ENCODE peak calls at places on chromosomes 13 and 19, in seven cellular contexts. One of them, this sample, is unnamed.

GRCh38 chr13:33251131-33251629 is 34.4 kb downstream of the STARD13 start:
- DNase-seq in HT-29: no peak
- DNase-seq in Right ventricle myocardium superior: no peak
- DNase-seq in AML-193: no peak
- DNase-seq in esophagus muscularis mucosa: no peak
- DNase-seq in stimulated activated CD4-positive, alpha-beta T cell treated with anti-CD3 and anti-CD28 coated beads, TNF-alpha, amount 100 ng/mL, for 4 hours: no peak
- DNase-seq in AG04449: peak
- DNase-seq in this sample: no peak

GRCh38 chr19:44005968-44006367 is 3.2 kb downstream of the ZNF230 start:
- DNase-seq in HT-29: no peak
- DNase-seq in Right ventricle myocardium superior: no peak
- DNase-seq in AML-193: peak
- DNase-seq in esophagus muscularis mucosa: no peak
- DNase-seq in stimulated activated CD4-positive, alpha-beta T cell treated with anti-CD3 and anti-CD28 coated beads, TNF-alpha, amount 100 ng/mL, for 4 hours: no peak
- DNase-seq in AG04449: no peak
- DNase-seq in this sample: no peak

GRCh38 chr19:3823345-3823704 is 37.1 kb upstream of the MATK start:
- DNase-seq in HT-29: no peak
- DNase-seq in Right ventricle myocardium superior: no peak
- DNase-seq in AML-193: no peak
- DNase-seq in esophagus muscularis mucosa: no peak
- DNase-seq in stimulated activated CD4-positive, alpha-beta T cell treated with anti-CD3 and anti-CD28 coated beads, TNF-alpha, amount 100 ng/mL, for 4 hours: no peak
- DNase-seq in AG04449: no peak
- DNase-seq in this sample: no peak

GRCh38 chr13:113596321-113597200 is 12.0 kb downstream of the TFDP1 start:
- DNase-seq in HT-29: no peak
- DNase-seq in Right ventricle myocardium superior: no peak
- DNase-seq in AML-193: no peak
- DNase-seq in esophagus muscularis mucosa: no peak
- DNase-seq in stimulated activated CD4-positive, alpha-beta T cell treated with anti-CD3 and anti-CD28 coated beads, TNF-alpha, amount 100 ng/mL, for 4 hours: no peak
- DNase-seq in AG04449: no peak
- DNase-seq in this sample: no peak

GRCh38 chr19:33406521-33407139 is 33.1 kb downstream of the CEBPG start:
- DNase-seq in HT-29: peak
- DNase-seq in Right ventricle myocardium superior: peak
- DNase-seq in AML-193: peak
- DNase-seq in esophagus muscularis mucosa: peak
- DNase-seq in stimulated activated CD4-positive, alpha-beta T cell treated with anti-CD3 and anti-CD28 coated beads, TNF-alpha, amount 100 ng/mL, for 4 hours: peak
- DNase-seq in AG04449: no peak
- DNase-seq in this sample: peak

GRCh38 chr13:37481858-37482227 is 116.7 kb downstream of the POSTN start:
- DNase-seq in HT-29: no peak
- DNase-seq in Right ventricle myocardium superior: no peak
- DNase-seq in AML-193: no peak
- DNase-seq in esophagus muscularis mucosa: no peak
- DNase-seq in stimulated activated CD4-positive, alpha-beta T cell treated with anti-CD3 and anti-CD28 coated beads, TNF-alpha, amount 100 ng/mL, for 4 hours: no peak
- DNase-seq in AG04449: no peak
- DNase-seq in this sample: no peak

GRCh38 chr13:78826312-78826711 is 167.4 kb upstream of the OBI1 start:
- DNase-seq in HT-29: no peak
- DNase-seq in Right ventricle myocardium superior: no peak
- DNase-seq in AML-193: no peak
- DNase-seq in esophagus muscularis mucosa: no peak
- DNase-seq in stimulated activated CD4-positive, alpha-beta T cell treated with anti-CD3 and anti-CD28 coated beads, TNF-alpha, amount 100 ng/mL, for 4 hours: no peak
- DNase-seq in AG04449: no peak
- DNase-seq in this sample: no peak

GRCh38 chr13:30119476-30119875 is 187.9 kb downstream of the KATNAL1 start:
- DNase-seq in HT-29: no peak
- DNase-seq in Right ventricle myocardium superior: no peak
- DNase-seq in AML-193: no peak
- DNase-seq in esophagus muscularis mucosa: no peak
- DNase-seq in stimulated activated CD4-positive, alpha-beta T cell treated with anti-CD3 and anti-CD28 coated beads, TNF-alpha, amount 100 ng/mL, for 4 hours: no peak
- DNase-seq in AG04449: peak
- DNase-seq in this sample: no peak

GRCh38 chr13:59356607-59357006 is 807.1 kb downstream of the DIAPH3 start:
- DNase-seq in HT-29: no peak
- DNase-seq in Right ventricle myocardium superior: peak
- DNase-seq in AML-193: peak
- DNase-seq in esophagus muscularis mucosa: no peak
- DNase-seq in stimulated activated CD4-positive, alpha-beta T cell treated with anti-CD3 and anti-CD28 coated beads, TNF-alpha, amount 100 ng/mL, for 4 hours: no peak
- DNase-seq in AG04449: no peak
- DNase-seq in this sample: no peak

GRCh38 chr13:113116206-113116800 is 6.3 kb upstream of the F10 start:
- DNase-seq in HT-29: no peak
- DNase-seq in Right ventricle myocardium superior: no peak
- DNase-seq in AML-193: no peak
- DNase-seq in esophagus muscularis mucosa: no peak
- DNase-seq in stimulated activated CD4-positive, alpha-beta T cell treated with anti-CD3 and anti-CD28 coated beads, TNF-alpha, amount 100 ng/mL, for 4 hours: no peak
- DNase-seq in AG04449: no peak
- DNase-seq in this sample: no peak

GRCh38 chr19:29927944-29928669 is 13.9 kb upstream of the URI1 start:
- DNase-seq in HT-29: no peak
- DNase-seq in Right ventricle myocardium superior: no peak
- DNase-seq in AML-193: no peak
- DNase-seq in esophagus muscularis mucosa: no peak
- DNase-seq in stimulated activated CD4-positive, alpha-beta T cell treated with anti-CD3 and anti-CD28 coated beads, TNF-alpha, amount 100 ng/mL, for 4 hours: no peak
- DNase-seq in AG04449: no peak
- DNase-seq in this sample: no peak

GRCh38 chr13:48055712-48056111 is 18.2 kb downstream of the NUDT15 start:
- DNase-seq in HT-29: no peak
- DNase-seq in Right ventricle myocardium superior: no peak
- DNase-seq in AML-193: no peak
- DNase-seq in esophagus muscularis mucosa: no peak
- DNase-seq in stimulated activated CD4-positive, alpha-beta T cell treated with anti-CD3 and anti-CD28 coated beads, TNF-alpha, amount 100 ng/mL, for 4 hours: no peak
- DNase-seq in AG04449: no peak
- DNase-seq in this sample: no peak

GRCh38 chr13:45055902-45056648 is 64.2 kb upstream of the GTF2F2 start:
- DNase-seq in HT-29: peak
- DNase-seq in Right ventricle myocardium superior: no peak
- DNase-seq in AML-193: no peak
- DNase-seq in esophagus muscularis mucosa: no peak
- DNase-seq in stimulated activated CD4-positive, alpha-beta T cell treated with anti-CD3 and anti-CD28 coated beads, TNF-alpha, amount 100 ng/mL, for 4 hours: no peak
- DNase-seq in AG04449: no peak
- DNase-seq in this sample: no peak

GRCh38 chr13:99013951-99014350 is 36.1 kb upstream of the DOCK9 start:
- DNase-seq in HT-29: no peak
- DNase-seq in Right ventricle myocardium superior: no peak
- DNase-seq in AML-193: no peak
- DNase-seq in esophagus muscularis mucosa: no peak
- DNase-seq in stimulated activated CD4-positive, alpha-beta T cell treated with anti-CD3 and anti-CD28 coated beads, TNF-alpha, amount 100 ng/mL, for 4 hours: no peak
- DNase-seq in AG04449: no peak
- DNase-seq in this sample: no peak

GRCh38 chr19:49282184-49282583 is 42.8 kb downstream of the SLC6A16 start:
- DNase-seq in HT-29: no peak
- DNase-seq in Right ventricle myocardium superior: no peak
- DNase-seq in AML-193: no peak
- DNase-seq in esophagus muscularis mucosa: no peak
- DNase-seq in stimulated activated CD4-positive, alpha-beta T cell treated with anti-CD3 and anti-CD28 coated beads, TNF-alpha, amount 100 ng/mL, for 4 hours: no peak
- DNase-seq in AG04449: no peak
- DNase-seq in this sample: no peak

GRCh38 chr19:5112175-5112574 is 143.3 kb downstream of the KDM4B start:
- DNase-seq in HT-29: no peak
- DNase-seq in Right ventricle myocardium superior: no peak
- DNase-seq in AML-193: no peak
- DNase-seq in esophagus muscularis mucosa: no peak
- DNase-seq in stimulated activated CD4-positive, alpha-beta T cell treated with anti-CD3 and anti-CD28 coated beads, TNF-alpha, amount 100 ng/mL, for 4 hours: no peak
- DNase-seq in AG04449: no peak
- DNase-seq in this sample: no peak

GRCh38 chr19:55643003-55643732 is at the start of gene ZNF581:
- DNase-seq in HT-29: peak
- DNase-seq in Right ventricle myocardium superior: peak
- DNase-seq in AML-193: peak
- DNase-seq in esophagus muscularis mucosa: no peak
- DNase-seq in stimulated activated CD4-positive, alpha-beta T cell treated with anti-CD3 and anti-CD28 coated beads, TNF-alpha, amount 100 ng/mL, for 4 hours: peak
- DNase-seq in AG04449: no peak
- DNase-seq in this sample: peak

GRCh38 chr13:46964789-46965527 is 68.1 kb upstream of the HTR2A start:
- DNase-seq in HT-29: peak
- DNase-seq in Right ventricle myocardium superior: no peak
- DNase-seq in AML-193: no peak
- DNase-seq in esophagus muscularis mucosa: no peak
- DNase-seq in stimulated activated CD4-positive, alpha-beta T cell treated with anti-CD3 and anti-CD28 coated beads, TNF-alpha, amount 100 ng/mL, for 4 hours: no peak
- DNase-seq in AG04449: no peak
- DNase-seq in this sample: no peak

GRCh38 chr13:39603424-39603947 is 493 bp upstream of the LHFPL6 start:
- DNase-seq in HT-29: no peak
- DNase-seq in Right ventricle myocardium superior: peak
- DNase-seq in AML-193: no peak
- DNase-seq in esophagus muscularis mucosa: no peak
- DNase-seq in stimulated activated CD4-positive, alpha-beta T cell treated with anti-CD3 and anti-CD28 coated beads, TNF-alpha, amount 100 ng/mL, for 4 hours: no peak
- DNase-seq in AG04449: no peak
- DNase-seq in this sample: no peak

GRCh38 chr13:21683034-21683733 is 12.3 kb downstream of the FGF9 start:
- DNase-seq in HT-29: no peak
- DNase-seq in Right ventricle myocardium superior: no peak
- DNase-seq in AML-193: no peak
- DNase-seq in esophagus muscularis mucosa: no peak
- DNase-seq in stimulated activated CD4-positive, alpha-beta T cell treated with anti-CD3 and anti-CD28 coated beads, TNF-alpha, amount 100 ng/mL, for 4 hours: no peak
- DNase-seq in AG04449: no peak
- DNase-seq in this sample: no peak

GRCh38 chr19:41998246-41999020 is 4.4 kb upstream of the ATP1A3 start:
- DNase-seq in HT-29: no peak
- DNase-seq in Right ventricle myocardium superior: peak
- DNase-seq in AML-193: no peak
- DNase-seq in esophagus muscularis mucosa: no peak
- DNase-seq in stimulated activated CD4-positive, alpha-beta T cell treated with anti-CD3 and anti-CD28 coated beads, TNF-alpha, amount 100 ng/mL, for 4 hours: no peak
- DNase-seq in AG04449: no peak
- DNase-seq in this sample: no peak

GRCh38 chr19:9885077-9885552 is 50.0 kb downstream of the PIN1 start:
- DNase-seq in HT-29: no peak
- DNase-seq in Right ventricle myocardium superior: peak
- DNase-seq in AML-193: no peak
- DNase-seq in esophagus muscularis mucosa: no peak
- DNase-seq in stimulated activated CD4-positive, alpha-beta T cell treated with anti-CD3 and anti-CD28 coated beads, TNF-alpha, amount 100 ng/mL, for 4 hours: no peak
- DNase-seq in AG04449: no peak
- DNase-seq in this sample: no peak

GRCh38 chr19:14763497-14764145 is 14.7 kb downstream of the ADGRE2 start:
- DNase-seq in HT-29: no peak
- DNase-seq in Right ventricle myocardium superior: no peak
- DNase-seq in AML-193: no peak
- DNase-seq in esophagus muscularis mucosa: no peak
- DNase-seq in stimulated activated CD4-positive, alpha-beta T cell treated with anti-CD3 and anti-CD28 coated beads, TNF-alpha, amount 100 ng/mL, for 4 hours: no peak
- DNase-seq in AG04449: no peak
- DNase-seq in this sample: no peak

GRCh38 chr19:44903602-44904425 is 1.8 kb upstream of the APOE start:
- DNase-seq in HT-29: peak
- DNase-seq in Right ventricle myocardium superior: peak
- DNase-seq in AML-193: peak
- DNase-seq in esophagus muscularis mucosa: peak
- DNase-seq in stimulated activated CD4-positive, alpha-beta T cell treated with anti-CD3 and anti-CD28 coated beads, TNF-alpha, amount 100 ng/mL, for 4 hours: peak
- DNase-seq in AG04449: no peak
- DNase-seq in this sample: peak

GRCh38 chr19:18496167-18496979 is 25.5 kb downstream of the ELL start:
- DNase-seq in HT-29: peak
- DNase-seq in Right ventricle myocardium superior: no peak
- DNase-seq in AML-193: peak
- DNase-seq in esophagus muscularis mucosa: no peak
- DNase-seq in stimulated activated CD4-positive, alpha-beta T cell treated with anti-CD3 and anti-CD28 coated beads, TNF-alpha, amount 100 ng/mL, for 4 hours: peak
- DNase-seq in AG04449: no peak
- DNase-seq in this sample: peak

GRCh38 chr13:87999791-88000190 is 328.6 kb downstream of the SLITRK5 start:
- DNase-seq in HT-29: no peak
- DNase-seq in Right ventricle myocardium superior: no peak
- DNase-seq in AML-193: no peak
- DNase-seq in esophagus muscularis mucosa: no peak
- DNase-seq in stimulated activated CD4-positive, alpha-beta T cell treated with anti-CD3 and anti-CD28 coated beads, TNF-alpha, amount 100 ng/mL, for 4 hours: no peak
- DNase-seq in AG04449: no peak
- DNase-seq in this sample: no peak

GRCh38 chr13:101303512-101303911 is 112.8 kb downstream of the NALCN start:
- DNase-seq in HT-29: no peak
- DNase-seq in Right ventricle myocardium superior: no peak
- DNase-seq in AML-193: no peak
- DNase-seq in esophagus muscularis mucosa: no peak
- DNase-seq in stimulated activated CD4-positive, alpha-beta T cell treated with anti-CD3 and anti-CD28 coated beads, TNF-alpha, amount 100 ng/mL, for 4 hours: no peak
- DNase-seq in AG04449: no peak
- DNase-seq in this sample: no peak

GRCh38 chr19:4284176-4284958 is 5.3 kb downstream of the SHD start:
- DNase-seq in HT-29: peak
- DNase-seq in Right ventricle myocardium superior: no peak
- DNase-seq in AML-193: no peak
- DNase-seq in esophagus muscularis mucosa: no peak
- DNase-seq in stimulated activated CD4-positive, alpha-beta T cell treated with anti-CD3 and anti-CD28 coated beads, TNF-alpha, amount 100 ng/mL, for 4 hours: no peak
- DNase-seq in AG04449: no peak
- DNase-seq in this sample: no peak

GRCh38 chr13:80945328-80945727 is 604.4 kb upstream of the SPRY2 start:
- DNase-seq in HT-29: peak
- DNase-seq in Right ventricle myocardium superior: no peak
- DNase-seq in AML-193: no peak
- DNase-seq in esophagus muscularis mucosa: no peak
- DNase-seq in stimulated activated CD4-positive, alpha-beta T cell treated with anti-CD3 and anti-CD28 coated beads, TNF-alpha, amount 100 ng/mL, for 4 hours: no peak
- DNase-seq in AG04449: no peak
- DNase-seq in this sample: no peak

GRCh38 chr19:13430790-13431582 is 75.3 kb downstream of the CACNA1A start:
- DNase-seq in HT-29: peak
- DNase-seq in Right ventricle myocardium superior: peak
- DNase-seq in AML-193: peak
- DNase-seq in esophagus muscularis mucosa: no peak
- DNase-seq in stimulated activated CD4-positive, alpha-beta T cell treated with anti-CD3 and anti-CD28 coated beads, TNF-alpha, amount 100 ng/mL, for 4 hours: peak
- DNase-seq in AG04449: no peak
- DNase-seq in this sample: peak

GRCh38 chr13:112066624-112067004 is 335 bp upstream of the SOX1 start:
- DNase-seq in HT-29: no peak
- DNase-seq in Right ventricle myocardium superior: no peak
- DNase-seq in AML-193: no peak
- DNase-seq in esophagus muscularis mucosa: peak
- DNase-seq in stimulated activated CD4-positive, alpha-beta T cell treated with anti-CD3 and anti-CD28 coated beads, TNF-alpha, amount 100 ng/mL, for 4 hours: peak
- DNase-seq in AG04449: no peak
- DNase-seq in this sample: no peak

GRCh38 chr13:33284016-33284415 is 1.5 kb downstream of the STARD13 start:
- DNase-seq in HT-29: no peak
- DNase-seq in Right ventricle myocardium superior: no peak
- DNase-seq in AML-193: no peak
- DNase-seq in esophagus muscularis mucosa: no peak
- DNase-seq in stimulated activated CD4-positive, alpha-beta T cell treated with anti-CD3 and anti-CD28 coated beads, TNF-alpha, amount 100 ng/mL, for 4 hours: no peak
- DNase-seq in AG04449: no peak
- DNase-seq in this sample: no peak

GRCh38 chr19:19081642-19082151 is 17.9 kb downstream of the SLC25A42 start:
- DNase-seq in HT-29: no peak
- DNase-seq in Right ventricle myocardium superior: peak
- DNase-seq in AML-193: no peak
- DNase-seq in esophagus muscularis mucosa: no peak
- DNase-seq in stimulated activated CD4-positive, alpha-beta T cell treated with anti-CD3 and anti-CD28 coated beads, TNF-alpha, amount 100 ng/mL, for 4 hours: no peak
- DNase-seq in AG04449: no peak
- DNase-seq in this sample: no peak

GRCh38 chr19:41641879-41642485 is 15.1 kb upstream of the CEACAM4 start:
- DNase-seq in HT-29: peak
- DNase-seq in Right ventricle myocardium superior: no peak
- DNase-seq in AML-193: peak
- DNase-seq in esophagus muscularis mucosa: no peak
- DNase-seq in stimulated activated CD4-positive, alpha-beta T cell treated with anti-CD3 and anti-CD28 coated beads, TNF-alpha, amount 100 ng/mL, for 4 hours: peak
- DNase-seq in AG04449: no peak
- DNase-seq in this sample: peak

GRCh38 chr19:31560021-31560770 is 211.0 kb upstream of the TSHZ3 start:
- DNase-seq in HT-29: no peak
- DNase-seq in Right ventricle myocardium superior: no peak
- DNase-seq in AML-193: no peak
- DNase-seq in esophagus muscularis mucosa: no peak
- DNase-seq in stimulated activated CD4-positive, alpha-beta T cell treated with anti-CD3 and anti-CD28 coated beads, TNF-alpha, amount 100 ng/mL, for 4 hours: no peak
- DNase-seq in AG04449: no peak
- DNase-seq in this sample: no peak

This sample was measured in effector memory CD4-positive, alpha-beta T cell.